ENCODE peak calls at places on chromosomes 5 and 9, in seven cellular contexts. U, I, A, Z, B, D and R are unnamed samples.

GRCh38 chr5:40359854-40360253 is 319.9 kb upstream of the PTGER4 start:
- DNase-seq in U (no peak), Z (no peak), B (no peak), I (no peak), D (no peak), A (no peak), R (no peak)

GRCh38 chr5:145976431-145977155 is 40.2 kb downstream of the SH3RF2 start:
- DNase-seq in A (no peak), B (no peak), U (no peak), D (peak), I (peak), Z (no peak), R (peak)

GRCh38 chr9:137592767-137593166 is 2.5 kb upstream of the ZMYND19 start:
- DNase-seq in U (no peak), I (no peak), B (no peak), A (no peak), D (no peak), Z (peak), R (no peak)

GRCh38 chr9:120914953-120915352 is 11.6 kb downstream of the TRAF1 start:
- DNase-seq in B (no peak), A (no peak), Z (no peak), I (no peak), D (no peak), U (no peak), R (peak)

GRCh38 chr5:71877511-71877910 is 158.4 kb downstream of the CARTPT start:
- DNase-seq in B (no peak), I (no peak), A (no peak), Z (no peak), U (no peak), D (peak), R (no peak)

GRCh38 chr5:151029856-151030336 is 9.5 kb downstream of the GPX3 start:
- DNase-seq in A (no peak), D (no peak), I (no peak), B (no peak), U (no peak), Z (no peak), R (no peak)

GRCh38 chr9:116774421-116774820 is 87.3 kb downstream of the TRIM32 start:
- DNase-seq in Z (no peak), D (no peak), B (no peak), U (no peak), A (no peak), I (no peak), R (no peak)

GRCh38 chr9:114271556-114272510 is 51.1 kb upstream of the ORM1 start:
- DNase-seq in B (no peak), I (peak), U (no peak), Z (peak), A (peak), D (no peak), R (peak)

GRCh38 chr5:132444841-132445639 is 45.5 kb downstream of the IRF1 start:
- DNase-seq in U (no peak), Z (no peak), I (no peak), A (no peak), B (no peak), D (no peak), R (peak)

GRCh38 chr9:136674786-136675349 is 12.2 kb downstream of the EGFL7 start:
- DNase-seq in U (peak), I (peak), B (no peak), Z (no peak), D (no peak), A (no peak), R (no peak)

GRCh38 chr5:151741678-151742423 is 16.6 kb downstream of the ATOX1 start:
- DNase-seq in D (no peak), Z (no peak), B (no peak), U (no peak), I (peak), A (no peak), R (peak)

GRCh38 chr5:1890296-1890695 is 7.6 kb upstream of the IRX4 start:
- DNase-seq in A (no peak), Z (no peak), I (no peak), U (no peak), B (no peak), D (no peak), R (no peak)

GRCh38 chr5:95966005-95966404 is 4.4 kb upstream of the ELL2 start:
- DNase-seq in D (no peak), Z (no peak), A (no peak), B (no peak), U (no peak), I (no peak), R (no peak)

GRCh38 chr5:139387611-139388197 is 2.0 kb downstream of the MZB1 start:
- DNase-seq in I (no peak), A (no peak), U (no peak), D (no peak), Z (peak), B (no peak), R (no peak)

GRCh38 chr5:174097486-174098185 is 52.1 kb downstream of the NSG2 start:
- DNase-seq in A (no peak), Z (no peak), I (no peak), D (no peak), U (no peak), B (no peak), R (peak)

GRCh38 chr9:135547756-135548736 is 2.1 kb downstream of the OBP2A start:
- DNase-seq in U (no peak), B (peak), I (no peak), D (no peak), Z (no peak), A (no peak), R (no peak)

GRCh38 chr5:142906863-142907671 is 136.9 kb downstream of the ARHGAP26 start:
- DNase-seq in U (no peak), I (peak), A (no peak), D (no peak), B (no peak), Z (peak), R (no peak)

GRCh38 chr5:174490717-174491116 is 233.7 kb upstream of the MSX2 start:
- DNase-seq in Z (no peak), I (no peak), B (no peak), A (no peak), D (no peak), U (no peak), R (no peak)

GRCh38 chr9:126108240-126108639 is 218.4 kb upstream of the MVB12B start:
- DNase-seq in A (peak), Z (no peak), I (peak), B (no peak), D (no peak), U (no peak), R (peak)

GRCh38 chr9:14958989-14959388 is 48.8 kb upstream of the FREM1 start:
- DNase-seq in I (no peak), B (no peak), D (no peak), A (no peak), U (no peak), Z (no peak), R (no peak)

GRCh38 chr5:32802764-32803163 is 91.6 kb downstream of the NPR3 start:
- DNase-seq in Z (no peak), A (no peak), B (no peak), I (no peak), U (no peak), D (no peak), R (no peak)

GRCh38 chr5:180331647-180331950 is 21.5 kb downstream of the GFPT2 start:
- DNase-seq in Z (no peak), I (no peak), A (no peak), U (no peak), D (no peak), B (no peak), R (no peak)

GRCh38 chr9:8627944-8628679 is 828.5 kb upstream of the DMAC1 start:
- DNase-seq in D (no peak), U (no peak), I (no peak), Z (no peak), B (no peak), A (no peak), R (peak)

GRCh38 chr9:32431940-32432555 is 47.6 kb downstream of the ACO1 start:
- DNase-seq in Z (peak), U (peak), B (peak), I (peak), D (peak), A (peak), R (peak)

GRCh38 chr5:179623906-179624741 is 653 bp upstream of the HNRNPH1 start:
- DNase-seq in I (peak), D (peak), Z (peak), B (peak), U (peak), A (peak), R (peak)

GRCh38 chr5:169289520-169289919 is 11.4 kb downstream of the SLIT3 start:
- DNase-seq in Z (no peak), B (no peak), A (no peak), U (no peak), D (no peak), I (no peak), R (no peak)
- TF ChIP-seq CTCF in Z (no peak), B (no peak), A (no peak), U (peak), D (no peak), I (no peak), R (no peak)

GRCh38 chr5:77643654-77644404 is 5.3 kb upstream of the OTP start:
- DNase-seq in U (no peak), B (no peak), I (no peak), D (no peak), A (no peak), Z (no peak), R (no peak)

GRCh38 chr5:77641963-77642589 is 3.6 kb upstream of the OTP start:
- DNase-seq in Z (no peak), A (no peak), B (no peak), U (no peak), D (no peak), I (no peak), R (no peak)

GRCh38 chr5:77644443-77645157 is 6.1 kb upstream of the OTP start:
- DNase-seq in B (no peak), U (no peak), Z (no peak), I (no peak), D (no peak), A (no peak), R (no peak)

GRCh38 chr5:77641397-77641943 is 3.0 kb upstream of the OTP start:
- DNase-seq in I (no peak), D (no peak), B (no peak), U (no peak), A (no peak), Z (no peak), R (no peak)

GRCh38 chr5:77642915-77643653 is 4.6 kb upstream of the OTP start:
- DNase-seq in B (no peak), U (no peak), I (no peak), Z (no peak), D (no peak), A (no peak), R (no peak)
- H3K4me3 ChIP-seq in B (no peak), U (no peak), I (no peak), Z (no peak), D (no peak), A (no peak), R (no peak)

GRCh38 chr9:33782395-33783152 is 12.8 kb upstream of the PRSS3 start:
- DNase-seq in B (no peak), D (no peak), U (no peak), I (peak), Z (no peak), A (no peak), R (peak)

GRCh38 chr9:33791117-33791516 is 4.2 kb upstream of the PRSS3 start:
- DNase-seq in B (no peak), U (no peak), D (no peak), A (no peak), I (peak), Z (peak), R (peak)

GRCh38 chr9:33787839-33788238 is 7.5 kb upstream of the PRSS3 start:
- DNase-seq in I (peak), A (no peak), D (no peak), B (no peak), Z (peak), U (no peak), R (no peak)

GRCh38 chr9:33781736-33782135 is 13.6 kb upstream of the PRSS3 start:
- DNase-seq in A (no peak), D (no peak), B (no peak), U (no peak), I (no peak), Z (no peak), R (no peak)

GRCh38 chr9:33785914-33786313 is 9.4 kb upstream of the PRSS3 start:
- DNase-seq in U (peak), I (peak), D (peak), B (no peak), A (no peak), Z (no peak), R (no peak)
- TF ChIP-seq CTCF in U (peak), I (peak), D (peak), B (no peak), A (no peak), Z (no peak), R (peak)

GRCh38 chr9:83956288-83957028 is 23.6 kb downstream of the HNRNPK start:
- DNase-seq in B (peak), D (peak), I (peak), U (peak), A (peak), Z (peak), R (peak)
- H3K4me3 ChIP-seq in B (peak), D (peak), I (peak), U (peak), A (peak), Z (peak), R (peak)

GRCh38 chr9:69307446-69308216 is 17.4 kb upstream of the ENTREP1 start:
- DNase-seq in D (no peak), U (no peak), Z (no peak), A (no peak), B (no peak), I (peak), R (no peak)
- TF ChIP-seq CTCF in D (no peak), U (no peak), Z (no peak), A (no peak), B (no peak), I (no peak), R (no peak)

GRCh38 chr9:128091144-128091543 is 23.1 kb downstream of the SLC25A25 start:
- DNase-seq in I (peak), Z (peak), D (no peak), A (peak), B (peak), U (peak), R (peak)

GRCh38 chr9:128094166-128094949 is 26.3 kb downstream of the SLC25A25 start:
- DNase-seq in A (peak), U (peak), D (peak), Z (peak), B (peak), I (peak), R (peak)

GRCh38 chr9:128091571-128091970 is 23.5 kb downstream of the SLC25A25 start:
- DNase-seq in A (no peak), B (no peak), I (no peak), U (no peak), Z (no peak), D (no peak), R (no peak)

GRCh38 chr9:128092199-128092977 is 24.4 kb downstream of the SLC25A25 start:
- DNase-seq in I (no peak), U (no peak), D (no peak), B (no peak), Z (no peak), A (no peak), R (no peak)

GRCh38 chr9:128093016-128093415 is 25.0 kb downstream of the SLC25A25 start:
- DNase-seq in A (no peak), B (no peak), I (no peak), Z (no peak), U (no peak), D (no peak), R (no peak)
- H3K4me3 ChIP-seq in A (no peak), B (no peak), I (no peak), Z (no peak), U (peak), D (no peak), R (no peak)